ENCODE peak calls at places on chromosomes 5 and 9, in nine cellular contexts. E, X, Q, O, Y, U, S, G and W are unnamed samples.

GRCh38 chr9:137784046-137784445 is 93.5 kb upstream of the CACNA1B start:
- DNase-seq in Y (no peak), Q (no peak), G (no peak), E (no peak), X (no peak), U (no peak), S (no peak), O (no peak), W (no peak)

GRCh38 chr9:134972140-134972539 is 54.4 kb upstream of the FCN1 start:
- DNase-seq in O (no peak), U (no peak), Y (no peak), Q (no peak), X (no peak), E (no peak), G (peak), S (no peak), W (no peak)

GRCh38 chr5:14581891-14582796 is 552 bp downstream of the OTULINL start:
- DNase-seq in S (no peak), G (peak), U (peak), E (peak), Q (peak), O (peak), X (peak), Y (peak), W (no peak)

GRCh38 chr9:114039484-114039883 is 38.6 kb downstream of the AMBP start:
- DNase-seq in G (no peak), Q (no peak), E (no peak), U (no peak), X (no peak), S (no peak), O (no peak), Y (no peak), W (no peak)

GRCh38 chr9:88660611-88661010 is 125.6 kb downstream of the NXNL2 start:
- DNase-seq in S (no peak), G (no peak), O (no peak), X (peak), E (peak), U (peak), Y (peak), Q (peak), W (no peak)

GRCh38 chr9:99019523-99020331 is 76.0 kb downstream of the COL15A1 start:
- DNase-seq in G (no peak), Q (peak), S (peak), X (no peak), U (peak), E (no peak), Y (peak), O (no peak), W (peak)

GRCh38 chr5:173736923-173737412 is 120.5 kb upstream of the BOD1 start:
- DNase-seq in S (no peak), Y (no peak), Q (no peak), U (no peak), G (no peak), O (no peak), E (peak), X (no peak), W (no peak)

GRCh38 chr5:133321833-133322420 is 270.1 kb downstream of the HSPA4 start:
- DNase-seq in Y (no peak), X (no peak), G (no peak), O (no peak), U (no peak), Q (no peak), E (no peak), S (no peak), W (no peak)

GRCh38 chr9:137804908-137805356 is 72.7 kb upstream of the CACNA1B start:
- DNase-seq in U (no peak), G (no peak), E (no peak), O (no peak), X (no peak), Y (peak), Q (peak), S (no peak), W (no peak)

GRCh38 chr5:3891118-3891517 is 295.5 kb downstream of the IRX1 start:
- DNase-seq in Y (no peak), G (no peak), X (no peak), E (no peak), S (no peak), Q (no peak), U (no peak), O (no peak), W (no peak)

GRCh38 chr5:53480474-53481353 is at the start of gene FST:
- DNase-seq in G (peak), S (no peak), E (no peak), O (peak), U (peak), Y (peak), Q (no peak), X (no peak), W (peak)

GRCh38 chr5:137622850-137623249 is 113.0 kb downstream of the KLHL3 start:
- DNase-seq in S (peak), X (no peak), U (peak), G (peak), O (no peak), Q (peak), Y (no peak), E (no peak), W (peak)

GRCh38 chr5:119166026-119166425 is 95.1 kb downstream of the DMXL1 start:
- DNase-seq in S (no peak), Q (no peak), O (no peak), U (no peak), Y (no peak), X (no peak), E (no peak), G (no peak), W (no peak)

GRCh38 chr5:120544043-120544442 is 79.9 kb downstream of the PRR16 start:
- DNase-seq in X (no peak), U (no peak), O (no peak), E (no peak), Q (no peak), G (no peak), S (no peak), Y (no peak), W (no peak)

GRCh38 chr5:60883229-60883628 is 39.2 kb upstream of the ELOVL7 start:
- DNase-seq in Y (peak), E (no peak), O (no peak), X (peak), Q (peak), S (no peak), U (peak), G (no peak), W (no peak)

GRCh38 chr5:83255268-83255667 is 177.9 kb downstream of the XRCC4 start:
- DNase-seq in S (no peak), U (peak), X (no peak), E (no peak), O (no peak), G (no peak), Y (peak), Q (peak), W (peak)

GRCh38 chr9:91817493-91818225 is 132.4 kb downstream of the ROR2 start:
- DNase-seq in Y (peak), X (no peak), G (no peak), E (no peak), Q (no peak), U (peak), O (peak), S (no peak), W (peak)

GRCh38 chr9:133163559-133164208 is at the start of gene GBGT1:
- DNase-seq in Y (peak), X (no peak), E (peak), G (peak), U (no peak), Q (peak), S (no peak), O (peak), W (peak)

GRCh38 chr5:1172670-1173404 is 28.6 kb upstream of the SLC6A19 start:
- DNase-seq in G (no peak), O (no peak), E (no peak), U (no peak), X (no peak), Q (no peak), S (no peak), Y (no peak), W (no peak)

GRCh38 chr9:134630861-134631260 is 10.7 kb upstream of the COL5A1 start:
- DNase-seq in O (peak), Q (no peak), X (no peak), S (no peak), E (peak), G (peak), Y (no peak), U (no peak), W (no peak)

GRCh38 chr5:17217421-17218352 is at the start of gene BASP1:
- DNase-seq in E (peak), S (no peak), G (peak), Q (peak), X (peak), U (peak), Y (peak), O (peak), W (peak)

GRCh38 chr9:4926239-4926638 is 58.8 kb upstream of the JAK2 start:
- DNase-seq in U (no peak), X (no peak), O (no peak), Y (no peak), E (no peak), G (no peak), S (no peak), Q (no peak), W (no peak)

GRCh38 chr9:34072868-34073590 is 24.3 kb upstream of the UBAP2 start:
- DNase-seq in Q (peak), E (peak), O (peak), X (no peak), S (no peak), U (peak), G (no peak), Y (peak), W (peak)

GRCh38 chr9:85742630-85742928 is 825 bp upstream of the AGTPBP1 start:
- DNase-seq in O (no peak), E (no peak), Y (peak), U (peak), X (peak), G (no peak), Q (peak), S (no peak), W (peak)

GRCh38 chr5:176916337-176916736 is 17.2 kb upstream of the HK3 start:
- DNase-seq in E (no peak), S (no peak), O (no peak), X (no peak), Q (no peak), U (no peak), G (no peak), Y (no peak), W (peak)

GRCh38 chr9:93906182-93906880 is 48.8 kb downstream of the BARX1 start:
- DNase-seq in G (no peak), Y (no peak), E (no peak), U (no peak), S (no peak), Q (no peak), X (no peak), O (no peak), W (no peak)

GRCh38 chr9:80701061-80701460 is 988.3 kb downstream of the TLE1 start:
- DNase-seq in E (no peak), O (no peak), X (no peak), G (no peak), Y (no peak), Q (peak), U (peak), S (no peak), W (no peak)

GRCh38 chr9:127198587-127198986 is 66.0 kb upstream of the GARNL3 start:
- DNase-seq in E (no peak), S (no peak), Y (no peak), Q (no peak), G (no peak), U (no peak), X (no peak), O (no peak), W (no peak)

GRCh38 chr9:127196826-127197145 is 67.8 kb upstream of the GARNL3 start:
- DNase-seq in Y (peak), G (no peak), Q (no peak), E (no peak), U (no peak), O (no peak), X (no peak), S (no peak), W (no peak)

GRCh38 chr9:127197186-127197860 is 67.3 kb upstream of the GARNL3 start:
- DNase-seq in S (no peak), E (no peak), X (no peak), G (no peak), Q (no peak), O (no peak), U (no peak), Y (no peak), W (no peak)

GRCh38 chr9:127199001-127199791 is 65.4 kb upstream of the GARNL3 start:
- DNase-seq in G (peak), S (peak), X (peak), U (peak), Y (peak), E (peak), Q (peak), O (peak), W (peak)

GRCh38 chr9:127197861-127198430 is 66.6 kb upstream of the GARNL3 start:
- DNase-seq in Q (no peak), X (no peak), G (no peak), U (peak), O (no peak), Y (peak), S (no peak), E (no peak), W (no peak)
- H3K4me3 ChIP-seq in Q (no peak), X (no peak), G (no peak), U (no peak), O (no peak), Y (no peak), S (no peak), E (no peak), W (no peak)

GRCh38 chr5:58477760-58478159 is 13.5 kb upstream of the GAPT start:
- DNase-seq in E (no peak), U (no peak), X (no peak), G (no peak), O (no peak), Q (no peak), Y (no peak), S (no peak), W (no peak)
- TF ChIP-seq CTCF in E (peak), U (no peak), X (peak), G (no peak), O (no peak), Q (no peak), Y (no peak), S (no peak), W (no peak)

GRCh38 chr5:152811985-152812384 is 406.9 kb upstream of the NMUR2 start:
- DNase-seq in Y (peak), G (no peak), X (no peak), S (no peak), Q (peak), U (no peak), E (no peak), O (no peak), W (no peak)
- H3K4me3 ChIP-seq in Y (no peak), G (no peak), X (no peak), S (no peak), Q (no peak), U (no peak), E (no peak), O (no peak), W (no peak)

GRCh38 chr9:2229109-2229733 is 214.1 kb downstream of the SMARCA2 start:
- DNase-seq in Q (peak), S (no peak), Y (no peak), G (no peak), U (no peak), X (peak), E (no peak), O (no peak), W (no peak)

GRCh38 chr9:2230362-2230761 is 215.2 kb downstream of the SMARCA2 start:
- DNase-seq in Q (peak), X (peak), U (no peak), Y (no peak), S (no peak), G (no peak), O (no peak), E (no peak), W (no peak)

GRCh38 chr9:2227468-2227867 is 212.3 kb downstream of the SMARCA2 start:
- DNase-seq in U (peak), G (no peak), S (no peak), E (no peak), Y (peak), Q (peak), O (peak), X (no peak), W (peak)

GRCh38 chr9:2228641-2229040 is 213.5 kb downstream of the SMARCA2 start:
- DNase-seq in E (no peak), Y (no peak), G (no peak), O (no peak), X (no peak), U (no peak), Q (no peak), S (no peak), W (no peak)

DNA sequence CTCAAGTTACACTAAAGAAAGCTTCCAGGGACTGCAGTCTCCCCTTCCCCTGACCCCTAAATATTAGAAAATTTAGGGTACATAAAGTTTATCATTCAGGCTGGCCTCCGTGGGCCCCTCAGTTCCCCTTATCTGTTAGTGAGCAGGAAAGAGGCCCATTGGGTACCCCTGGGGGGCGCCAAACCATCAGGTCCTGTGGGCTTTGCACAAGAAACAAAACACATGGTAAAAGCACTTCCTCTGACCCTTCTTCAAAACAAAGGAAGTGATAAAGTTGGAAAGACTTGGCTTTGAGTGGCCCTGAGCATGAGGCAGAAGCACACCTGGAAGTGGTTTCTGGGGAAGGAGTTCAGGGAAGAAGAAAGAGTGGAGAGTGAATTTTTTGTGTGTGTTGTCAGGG is 213.0 kb downstream of the SMARCA2 start:
- DNase-seq in Y (peak), Q (no peak), G (no peak), O (no peak), X (no peak), S (no peak), E (no peak), U (no peak), W (no peak)
- TF ChIP-seq CTCF in Y (no peak), Q (peak), G (peak), O (no peak), X (peak), S (no peak), E (no peak), U (no peak), W (peak)

GRCh38 chr9:35689601-35690446 is at the start of gene TPM2:
- DNase-seq in U (peak), Q (peak), G (peak), Y (peak), E (no peak), X (no peak), O (peak), S (peak), W (peak)

GRCh38 chr9:35690447-35691324 is 961 bp upstream of the TPM2 start:
- DNase-seq in O (peak), Y (peak), S (peak), U (peak), G (peak), E (peak), X (no peak), Q (no peak), W (peak)

GRCh38 chr9:35691325-35691631 is 1.6 kb upstream of the TPM2 start:
- DNase-seq in Q (no peak), G (no peak), Y (no peak), S (no peak), E (no peak), X (no peak), O (no peak), U (no peak), W (no peak)

GRCh38 chr9:35689351-35689600 is 449 bp downstream of the TPM2 start:
- DNase-seq in U (no peak), Y (no peak), G (no peak), Q (no peak), S (no peak), X (no peak), O (no peak), E (no peak), W (no peak)

GRCh38 chr9:35691757-35692301 is 2.1 kb upstream of the TPM2 start:
- DNase-seq in U (no peak), X (no peak), E (no peak), S (no peak), Y (no peak), G (peak), Q (no peak), O (no peak), W (no peak)
- H3K4me3 ChIP-seq in U (no peak), X (no peak), E (no peak), S (no peak), Y (no peak), G (peak), Q (no peak), O (peak), W (no peak)

DNA sequence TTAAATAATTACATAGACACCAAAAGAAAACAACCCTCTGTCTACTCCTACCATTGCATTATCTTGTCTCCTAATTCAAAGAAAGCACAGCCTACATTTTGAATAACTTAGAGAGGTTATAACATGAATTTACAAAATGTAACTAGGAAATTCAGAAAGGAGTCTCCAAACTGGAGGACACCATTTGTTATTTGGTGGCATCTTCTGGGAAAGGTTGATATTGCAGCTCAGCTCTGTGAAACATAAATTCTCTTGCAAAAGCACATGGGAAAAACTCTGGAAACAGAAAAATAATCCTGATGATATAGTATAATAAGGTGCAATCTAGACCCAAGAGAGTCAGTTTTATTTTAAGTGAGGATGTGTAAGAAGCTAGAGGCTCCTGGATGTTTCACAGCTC is 215.3 kb downstream of the MLLT3 start:
- DNase-seq in G (no peak), U (no peak), X (no peak), Q (no peak), S (no peak), Y (no peak), E (no peak), O (no peak), W (no peak)
- TF ChIP-seq CTCF in G (no peak), U (no peak), X (no peak), Q (peak), S (no peak), Y (no peak), E (no peak), O (no peak), W (peak)

DNA sequence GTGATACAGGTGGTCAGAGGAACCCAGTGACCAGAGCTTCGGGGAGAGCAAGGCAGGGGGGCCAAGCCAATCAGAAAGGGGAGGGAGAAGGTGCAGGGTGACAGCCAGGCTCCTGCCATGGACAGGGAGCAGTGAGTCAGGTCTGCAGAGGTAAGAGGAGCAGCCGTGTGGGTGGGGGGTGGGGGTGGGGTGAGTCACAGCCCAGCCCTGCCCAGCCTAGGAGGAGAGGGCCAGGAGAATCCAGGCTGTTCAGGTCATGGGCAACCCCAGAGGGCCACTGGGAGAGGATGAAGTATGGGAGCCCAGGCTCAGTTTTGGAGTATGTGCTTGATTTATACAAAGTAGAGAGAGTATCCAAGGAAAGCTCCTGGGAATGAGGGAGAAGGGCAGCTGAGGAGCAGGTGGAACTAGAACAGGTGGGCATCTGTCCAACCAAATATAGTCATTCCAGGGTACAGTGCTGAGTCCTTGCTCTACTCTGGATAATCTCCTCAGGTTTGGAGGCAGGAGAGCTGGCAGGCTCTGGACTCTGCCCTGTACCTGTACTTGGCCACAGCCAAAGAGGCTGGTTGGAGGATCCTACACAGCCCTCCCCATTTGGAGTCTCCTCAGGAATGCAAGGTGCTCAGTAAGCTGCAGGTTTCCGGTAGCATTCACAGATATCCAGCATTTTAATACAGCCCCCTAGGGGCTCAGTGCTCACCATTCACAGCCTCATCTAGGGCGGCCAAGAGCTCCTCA is 1.6 kb downstream of the HBEGF start:
- DNase-seq in G (no peak), S (no peak), O (no peak), E (peak), Y (no peak), U (no peak), Q (peak), X (no peak), W (peak)
- H3K4me3 ChIP-seq in G (peak), S (peak), O (no peak), E (peak), Y (peak), U (peak), Q (peak), X (no peak), W (peak)

DNA sequence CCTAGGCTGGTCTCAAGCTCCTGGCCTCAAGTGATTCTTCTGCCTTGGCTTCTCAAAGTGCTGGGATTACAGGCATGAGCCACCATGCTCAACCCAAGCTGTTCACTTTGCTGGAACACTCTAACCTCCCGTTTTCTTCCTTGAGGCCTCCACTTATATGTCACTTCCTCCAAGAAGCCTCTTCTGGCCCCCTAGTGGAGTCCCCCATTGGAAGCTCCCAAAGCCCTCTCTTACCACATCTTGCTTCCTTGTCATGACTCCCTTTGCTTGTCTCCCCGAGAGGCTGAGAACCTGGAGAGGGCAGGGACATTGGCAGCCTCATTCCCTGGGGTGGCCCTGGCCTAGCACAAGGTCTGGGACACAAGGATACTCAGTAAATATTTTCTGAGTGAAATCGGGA is 80.8 kb downstream of the PDE6A start:
- DNase-seq in Q (no peak), S (no peak), E (no peak), G (no peak), O (no peak), X (no peak), U (no peak), Y (no peak), W (no peak)
- TF ChIP-seq CTCF in Q (no peak), S (no peak), E (no peak), G (no peak), O (no peak), X (no peak), U (no peak), Y (no peak), W (no peak)